ENCODE peak calls at places on chromosomes 1 and 21, in six cellular contexts. K, U, I, A, Y and W are unnamed samples.

GRCh38 chr1:64743954-64744491 is 852 bp upstream of the RAVER2 start:
- DNase-seq in K (no peak), U (no peak), I (peak; percentile 29), A (no peak), Y (no peak), W (no peak)

GRCh38 chr1:195894411-195894810 is 713.8 kb downstream of the KCNT2 start:
- DNase-seq in K (no peak), U (peak; percentile 28), I (no peak), A (no peak), Y (no peak), W (no peak)

GRCh38 chr21:28892550-28893111 is 100.0 kb downstream of the LTN1 start:
- DNase-seq in K (no peak), U (no peak), I (no peak), A (no peak), Y (no peak), W (no peak)

GRCh38 chr1:165284471-165284870 is 72.0 kb downstream of the LMX1A start:
- DNase-seq in K (no peak), U (no peak), I (peak; percentile 45), A (no peak), Y (no peak), W (peak; percentile 4)

GRCh38 chr1:202252271-202252670 is 58.7 kb downstream of the LGR6 start:
- DNase-seq in K (no peak), U (no peak), I (no peak), A (peak; percentile 13), Y (no peak), W (no peak)

GRCh38 chr1:23562138-23562819 is 3.0 kb upstream of the ID3 start:
- DNase-seq in K (peak; percentile 97), U (peak; percentile 100), I (peak; percentile 95), A (peak; percentile 99), Y (peak; percentile 99), W (peak; percentile 99)

GRCh38 chr1:226586650-226587443 is 38.3 kb downstream of the STUM start:
- DNase-seq in K (no peak), U (no peak), I (no peak), A (no peak), Y (no peak), W (no peak)

GRCh38 chr1:24911651-24912144 is 18.4 kb downstream of the RUNX3 start:
- DNase-seq in K (no peak), U (no peak), I (no peak), A (no peak), Y (no peak), W (no peak)

GRCh38 chr1:26820784-26821269 is 5.7 kb upstream of the ZDHHC18 start:
- DNase-seq in K (no peak), U (no peak), I (peak; percentile 48), A (no peak), Y (no peak), W (no peak)

GRCh38 chr1:175629318-175629694 is 114.1 kb downstream of the TNR start:
- DNase-seq in K (no peak), U (no peak), I (no peak), A (no peak), Y (no peak), W (no peak)

GRCh38 chr1:109170051-109170775 is 43.5 kb upstream of the SARS1 start:
- DNase-seq in K (no peak), U (peak; percentile 66), I (no peak), A (no peak), Y (no peak), W (no peak)

GRCh38 chr1:245871881-245872280 is 635.2 kb downstream of the SMYD3 start:
- DNase-seq in K (no peak), U (no peak), I (no peak), A (no peak), Y (no peak), W (no peak)

GRCh38 chr1:60052634-60053033 is 20.9 kb downstream of the C1orf87 start:
- DNase-seq in K (no peak), U (no peak), I (no peak), A (no peak), Y (no peak), W (no peak)

GRCh38 chr1:39105841-39106765 is 80.0 kb downstream of the NDUFS5 start:
- DNase-seq in K (peak; percentile 59), U (peak; percentile 76), I (peak; percentile 71), A (peak; percentile 77), Y (peak; percentile 84), W (peak; percentile 64)

GRCh38 chr1:47262787-47263413 is 30.9 kb upstream of the TAL1 start:
- DNase-seq in K (no peak), U (peak; percentile 77), I (peak; percentile 60), A (no peak), Y (no peak), W (peak; percentile 65)

GRCh38 chr1:243447342-243447741 is 191.5 kb downstream of the SDCCAG8 start:
- DNase-seq in K (no peak), U (no peak), I (no peak), A (no peak), Y (no peak), W (no peak)

GRCh38 chr1:212186427-212187207 is 98.6 kb upstream of the PPP2R5A start:
- DNase-seq in K (no peak), U (no peak), I (peak; percentile 52), A (no peak), Y (no peak), W (no peak)

GRCh38 chr21:44709426-44710293 is 1.7 kb downstream of the TSPEAR start:
- DNase-seq in K (no peak), U (no peak), I (peak; percentile 12), A (peak; percentile 45), Y (peak; percentile 73), W (no peak)

GRCh38 chr1:171485375-171486047 is at the start of gene PRRC2C:
- DNase-seq in K (peak; percentile 97), U (peak; percentile 98), I (peak; percentile 97), A (peak; percentile 98), Y (peak; percentile 99), W (peak; percentile 96)

GRCh38 chr1:179883739-179884138 is 1.7 kb downstream of the TOR1AIP1 start:
- DNase-seq in K (no peak), U (no peak), I (no peak), A (no peak), Y (no peak), W (peak; percentile 20)

GRCh38 chr1:225962440-225962975 is 21.5 kb upstream of the LEFTY2 start:
- DNase-seq in K (peak; percentile 57), U (peak; percentile 35), I (peak; percentile 80), A (peak; percentile 59), Y (no peak), W (no peak)

GRCh38 chr1:110067429-110067956 is 3.0 kb downstream of the ALX3 start:
- DNase-seq in K (no peak), U (no peak), I (no peak), A (no peak), Y (peak; percentile 53), W (no peak)

GRCh38 chr1:162663589-162664030 is 31.3 kb downstream of the DDR2 start:
- DNase-seq in K (no peak), U (peak; percentile 42), I (no peak), A (no peak), Y (no peak), W (no peak)

GRCh38 chr1:159214149-159214760 is 9.6 kb downstream of the ACKR1 start:
- DNase-seq in K (no peak), U (peak; percentile 49), I (peak; percentile 25), A (no peak), Y (no peak), W (peak; percentile 53)

GRCh38 chr1:119310301-119310700 is 58.3 kb upstream of the HAO2 start:
- DNase-seq in K (no peak), U (no peak), I (no peak), A (no peak), Y (no peak), W (no peak)

GRCh38 chr1:20479840-20480239 is 6.2 kb downstream of the CAMK2N1 start:
- DNase-seq in K (no peak), U (no peak), I (no peak), A (no peak), Y (no peak), W (no peak)

GRCh38 chr1:99677416-99677815 is 31.5 kb downstream of the PALMD start:
- DNase-seq in K (no peak), U (no peak), I (no peak), A (no peak), Y (no peak), W (no peak)

GRCh38 chr1:224769987-224770693 is 154.0 kb downstream of the CNIH3 start:
- DNase-seq in K (no peak), U (no peak), I (no peak), A (no peak), Y (no peak), W (no peak)

DNA sequence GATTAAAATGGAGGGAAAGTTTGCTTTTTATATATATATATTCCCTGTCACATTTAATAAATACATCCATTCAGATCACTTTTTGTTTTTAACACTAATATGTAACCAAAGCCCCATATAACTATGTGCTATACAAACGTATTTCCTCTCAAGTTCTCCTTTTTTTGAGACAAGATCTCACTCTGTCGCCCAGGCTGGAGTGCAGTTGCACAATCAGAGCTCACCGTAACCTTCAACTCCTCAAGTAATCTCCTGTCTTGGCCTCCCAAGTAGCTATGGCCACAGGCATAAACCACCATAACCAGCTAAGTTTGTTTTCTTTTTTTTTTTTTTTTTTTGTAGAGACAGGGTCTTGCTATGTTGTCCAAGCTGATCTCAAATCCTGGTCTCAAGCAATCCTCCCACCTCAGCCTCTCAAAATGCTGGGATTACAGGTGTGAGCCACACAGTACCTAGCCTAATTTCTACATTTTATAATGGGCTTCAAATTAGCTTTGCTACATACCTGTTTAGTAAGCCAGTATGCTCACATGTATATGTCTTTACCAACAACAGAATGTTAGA is 120.0 kb downstream of the TGFBR3 start:
- DNase-seq in K (no peak), U (no peak), I (no peak), A (no peak), Y (no peak), W (no peak)
- H3K4me1 ChIP-seq in K (peaks cover 23% of the 10 kb centered on the region), U (no peaks in the 10 kb centered on the region), I (no peaks in the 10 kb centered on the region), A (peaks cover 4% of the 10 kb centered on the region), Y (peaks cover 10% of the 10 kb centered on the region), W (peaks cover 9% of the 10 kb centered on the region)

DNA sequence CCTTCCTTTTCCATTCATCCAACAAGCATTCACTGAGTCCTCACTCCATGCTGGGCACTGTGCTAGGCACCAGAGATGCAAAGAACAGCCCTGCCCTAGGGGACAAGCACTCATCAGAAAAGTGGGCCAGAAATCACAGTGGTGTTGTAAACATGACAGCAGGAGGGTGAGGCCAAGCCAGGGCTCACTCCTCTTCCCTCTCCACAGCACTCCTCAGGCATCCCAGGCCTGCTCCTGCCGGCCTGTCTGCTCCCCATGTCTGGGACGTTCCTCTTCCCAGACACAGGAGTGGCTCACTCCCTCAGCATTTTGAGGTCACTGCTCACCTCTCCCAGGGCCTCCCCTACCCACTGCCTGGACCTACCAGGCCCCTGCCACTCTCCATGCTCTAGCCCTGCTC is 61.8 kb downstream of the KCND3 start:
- DNase-seq in K (no peak), U (no peak), I (no peak), A (no peak), Y (no peak), W (no peak)
- H3K27me3 ChIP-seq in K (no peaks in the 10 kb centered on the region), U (no peaks in the 10 kb centered on the region), I (no peaks in the 10 kb centered on the region), A (no peaks in the 10 kb centered on the region), Y (no peaks in the 10 kb centered on the region), W (no peaks in the 10 kb centered on the region)

GRCh38 chr1:79396901-79397300 is 390.4 kb upstream of the ADGRL4 start:
- DNase-seq in K (no peak), U (no peak), I (no peak), A (no peak), Y (no peak), W (no peak)
- H3K4me3 ChIP-seq in K (no peak overlapping the region), U (no peak overlapping the region), I (no peak overlapping the region), A (no peak overlapping the region), Y (no peak overlapping the region), W (no peak overlapping the region)

DNA sequence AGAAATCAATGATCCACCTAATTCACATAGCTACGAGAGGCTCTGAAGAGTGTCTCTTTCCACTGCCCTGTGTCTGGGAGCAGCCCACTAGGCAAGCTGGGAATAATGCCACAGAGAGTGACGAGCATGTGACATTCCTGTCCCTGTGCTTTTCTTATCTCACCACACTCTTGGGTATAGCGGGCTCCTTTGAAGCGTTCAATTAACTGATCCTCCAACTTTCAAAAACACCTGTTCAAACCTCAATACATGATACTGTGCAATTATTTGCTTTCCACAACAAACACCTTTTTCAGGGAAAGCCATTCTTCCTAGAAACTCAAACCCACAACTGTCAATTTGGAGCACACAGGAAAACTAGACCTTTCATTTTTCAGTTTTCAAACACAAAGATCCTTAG is 43.4 kb downstream of the PLPP3 start:
- DNase-seq in K (no peak), U (no peak), I (no peak), A (no peak), Y (no peak), W (no peak)
- H3K4me1 ChIP-seq in K (peaks cover 70% of the 10 kb centered on the region), U (no peaks in the 10 kb centered on the region), I (no peaks in the 10 kb centered on the region), A (peaks cover 18% of the 10 kb centered on the region), Y (peaks cover 6% of the 10 kb centered on the region), W (peaks cover 43% of the 10 kb centered on the region)